ENCODE peak calls at places on chromosomes 1 and 21, in eight cellular contexts. One of them, this sample, is unnamed.

GRCh38 chr1:211192227-211192626 is 58.3 kb upstream of the KCNH1 start:
- DNase-seq in NCI-H1694 treated with DMSO at 0.1 percent for 48 hours: no peak
- DNase-seq in WTC11: no peak
- DNase-seq in cardiac muscle cell: no peak
- DNase-seq in NT2/D1: no peak
- DNase-seq in fibroblast of the conjunctiva: no peak
- DNase-seq in Calu3: no peak
- DNase-seq in testis: no peak
- DNase-seq in this sample: no peak

GRCh38 chr1:54329337-54329954 is 76.7 kb downstream of the SSBP3 start:
- DNase-seq in NCI-H1694 treated with DMSO at 0.1 percent for 48 hours: no peak
- DNase-seq in WTC11: no peak
- DNase-seq in cardiac muscle cell: no peak
- DNase-seq in NT2/D1: no peak
- DNase-seq in fibroblast of the conjunctiva: no peak
- DNase-seq in Calu3: no peak
- DNase-seq in testis: no peak
- DNase-seq in this sample: no peak

GRCh38 chr1:47963093-47963492 is 34.1 kb downstream of the TRABD2B start:
- DNase-seq in NCI-H1694 treated with DMSO at 0.1 percent for 48 hours: peak; percentile 76
- DNase-seq in WTC11: no peak
- DNase-seq in cardiac muscle cell: no peak
- DNase-seq in NT2/D1: no peak
- DNase-seq in fibroblast of the conjunctiva: no peak
- DNase-seq in Calu3: no peak
- DNase-seq in testis: no peak
- DNase-seq in this sample: no peak

GRCh38 chr1:204728045-204728444 is 42.5 kb upstream of the LRRN2 start:
- DNase-seq in NCI-H1694 treated with DMSO at 0.1 percent for 48 hours: no peak
- DNase-seq in WTC11: no peak
- DNase-seq in cardiac muscle cell: no peak
- DNase-seq in NT2/D1: no peak
- DNase-seq in fibroblast of the conjunctiva: no peak
- DNase-seq in Calu3: no peak
- DNase-seq in testis: no peak
- DNase-seq in this sample: no peak

GRCh38 chr21:45291613-45292398 is 4.1 kb upstream of the POFUT2 start:
- DNase-seq in NCI-H1694 treated with DMSO at 0.1 percent for 48 hours: no peak
- DNase-seq in WTC11: no peak
- DNase-seq in cardiac muscle cell: no peak
- DNase-seq in NT2/D1: no peak
- DNase-seq in fibroblast of the conjunctiva: no peak
- DNase-seq in Calu3: no peak
- DNase-seq in testis: peak; percentile 21
- DNase-seq in this sample: no peak

GRCh38 chr1:39819091-39819812 is 30.6 kb upstream of the BMP8B start:
- DNase-seq in NCI-H1694 treated with DMSO at 0.1 percent for 48 hours: no peak
- DNase-seq in WTC11: no peak
- DNase-seq in cardiac muscle cell: no peak
- DNase-seq in NT2/D1: no peak
- DNase-seq in fibroblast of the conjunctiva: no peak
- DNase-seq in Calu3: peak; percentile 55
- DNase-seq in testis: peak; percentile 61
- DNase-seq in this sample: no peak

GRCh38 chr1:65265296-65266271 is 43.8 kb upstream of the DNAJC6 start:
- DNase-seq in NCI-H1694 treated with DMSO at 0.1 percent for 48 hours: peak; percentile 80
- DNase-seq in WTC11: peak; percentile 80
- DNase-seq in cardiac muscle cell: peak; percentile 57
- DNase-seq in NT2/D1: peak; percentile 83
- DNase-seq in fibroblast of the conjunctiva: peak; percentile 13
- DNase-seq in Calu3: peak; percentile 67
- DNase-seq in testis: peak; percentile 65
- DNase-seq in this sample: peak; percentile 39

GRCh38 chr1:38527373-38527966 is 332.1 kb downstream of the RRAGC start:
- DNase-seq in NCI-H1694 treated with DMSO at 0.1 percent for 48 hours: no peak
- DNase-seq in WTC11: peak; percentile 26
- DNase-seq in cardiac muscle cell: no peak
- DNase-seq in NT2/D1: no peak
- DNase-seq in fibroblast of the conjunctiva: no peak
- DNase-seq in Calu3: peak; percentile 68
- DNase-seq in testis: no peak
- DNase-seq in this sample: no peak

GRCh38 chr1:107073493-107073892 is 17.0 kb downstream of the PRMT6 start:
- DNase-seq in NCI-H1694 treated with DMSO at 0.1 percent for 48 hours: no peak
- DNase-seq in WTC11: no peak
- DNase-seq in cardiac muscle cell: no peak
- DNase-seq in NT2/D1: no peak
- DNase-seq in fibroblast of the conjunctiva: no peak
- DNase-seq in Calu3: no peak
- DNase-seq in testis: no peak
- DNase-seq in this sample: no peak

GRCh38 chr21:33373451-33373850 is 29.8 kb upstream of the IFNGR2 start:
- DNase-seq in NCI-H1694 treated with DMSO at 0.1 percent for 48 hours: no peak
- DNase-seq in WTC11: no peak
- DNase-seq in cardiac muscle cell: no peak
- DNase-seq in NT2/D1: no peak
- DNase-seq in fibroblast of the conjunctiva: no peak
- DNase-seq in Calu3: no peak
- DNase-seq in testis: no peak
- DNase-seq in this sample: no peak

GRCh38 chr1:43908858-43909257 is 24.7 kb upstream of the ARTN start:
- DNase-seq in NCI-H1694 treated with DMSO at 0.1 percent for 48 hours: no peak
- DNase-seq in WTC11: no peak
- DNase-seq in cardiac muscle cell: no peak
- DNase-seq in NT2/D1: no peak
- DNase-seq in fibroblast of the conjunctiva: no peak
- DNase-seq in Calu3: no peak
- DNase-seq in testis: no peak
- DNase-seq in this sample: no peak

GRCh38 chr1:197464039-197464438 is 196.0 kb downstream of the CRB1 start:
- DNase-seq in NCI-H1694 treated with DMSO at 0.1 percent for 48 hours: no peak
- DNase-seq in WTC11: no peak
- DNase-seq in cardiac muscle cell: peak; percentile 99
- DNase-seq in NT2/D1: no peak
- DNase-seq in fibroblast of the conjunctiva: peak; percentile 66
- DNase-seq in Calu3: no peak
- DNase-seq in testis: peak; percentile 78
- DNase-seq in this sample: peak; percentile 70

GRCh38 chr1:25033828-25034451 is 103.9 kb upstream of the RUNX3 start:
- DNase-seq in NCI-H1694 treated with DMSO at 0.1 percent for 48 hours: no peak
- DNase-seq in WTC11: no peak
- DNase-seq in cardiac muscle cell: no peak
- DNase-seq in NT2/D1: no peak
- DNase-seq in fibroblast of the conjunctiva: no peak
- DNase-seq in Calu3: no peak
- DNase-seq in testis: peak; percentile 15
- DNase-seq in this sample: no peak

GRCh38 chr1:209150114-209150513 is 433.4 kb upstream of the CAMK1G start:
- DNase-seq in NCI-H1694 treated with DMSO at 0.1 percent for 48 hours: no peak
- DNase-seq in WTC11: peak; percentile 39
- DNase-seq in cardiac muscle cell: peak; percentile 55
- DNase-seq in NT2/D1: peak; percentile 84
- DNase-seq in fibroblast of the conjunctiva: peak; percentile 14
- DNase-seq in Calu3: no peak
- DNase-seq in testis: peak; percentile 18
- DNase-seq in this sample: peak; percentile 12

GRCh38 chr1:37890378-37891014 is 31.1 kb upstream of the MTF1 start:
- DNase-seq in NCI-H1694 treated with DMSO at 0.1 percent for 48 hours: peak; percentile 9
- DNase-seq in WTC11: no peak
- DNase-seq in cardiac muscle cell: peak; percentile 41
- DNase-seq in NT2/D1: peak; percentile 38
- DNase-seq in fibroblast of the conjunctiva: no peak
- DNase-seq in Calu3: peak; percentile 6
- DNase-seq in testis: no peak
- DNase-seq in this sample: no peak

GRCh38 chr1:66475940-66476339 is 58.0 kb upstream of the SGIP1 start:
- DNase-seq in NCI-H1694 treated with DMSO at 0.1 percent for 48 hours: no peak
- DNase-seq in WTC11: peak; percentile 14
- DNase-seq in cardiac muscle cell: no peak
- DNase-seq in NT2/D1: no peak
- DNase-seq in fibroblast of the conjunctiva: no peak
- DNase-seq in Calu3: no peak
- DNase-seq in testis: no peak
- DNase-seq in this sample: no peak

GRCh38 chr1:199290186-199290585 is 651.3 kb downstream of the PTPRC start:
- DNase-seq in NCI-H1694 treated with DMSO at 0.1 percent for 48 hours: no peak
- DNase-seq in WTC11: no peak
- DNase-seq in cardiac muscle cell: no peak
- DNase-seq in NT2/D1: no peak
- DNase-seq in fibroblast of the conjunctiva: no peak
- DNase-seq in Calu3: no peak
- DNase-seq in testis: no peak
- DNase-seq in this sample: no peak

GRCh38 chr1:117691942-117692341 is 86.1 kb downstream of the TENT5C start:
- DNase-seq in NCI-H1694 treated with DMSO at 0.1 percent for 48 hours: no peak
- DNase-seq in WTC11: no peak
- DNase-seq in cardiac muscle cell: no peak
- DNase-seq in NT2/D1: no peak
- DNase-seq in fibroblast of the conjunctiva: no peak
- DNase-seq in Calu3: no peak
- DNase-seq in testis: no peak
- DNase-seq in this sample: no peak

GRCh38 chr1:232166942-232167341 is 463.0 kb downstream of the SIPA1L2 start:
- DNase-seq in NCI-H1694 treated with DMSO at 0.1 percent for 48 hours: no peak
- DNase-seq in WTC11: peak; percentile 67
- DNase-seq in cardiac muscle cell: no peak
- DNase-seq in NT2/D1: peak; percentile 87
- DNase-seq in fibroblast of the conjunctiva: no peak
- DNase-seq in Calu3: no peak
- DNase-seq in testis: no peak
- DNase-seq in this sample: no peak

GRCh38 chr1:5001466-5001865 is 347.1 kb downstream of the AJAP1 start:
- DNase-seq in NCI-H1694 treated with DMSO at 0.1 percent for 48 hours: no peak
- DNase-seq in WTC11: no peak
- DNase-seq in cardiac muscle cell: no peak
- DNase-seq in NT2/D1: no peak
- DNase-seq in fibroblast of the conjunctiva: no peak
- DNase-seq in Calu3: no peak
- DNase-seq in testis: peak; percentile 19
- DNase-seq in this sample: no peak

GRCh38 chr21:42548687-42549406 is 35.2 kb downstream of the SLC37A1 start:
- DNase-seq in NCI-H1694 treated with DMSO at 0.1 percent for 48 hours: no peak
- DNase-seq in WTC11: peak; percentile 5
- DNase-seq in cardiac muscle cell: no peak
- DNase-seq in NT2/D1: no peak
- DNase-seq in fibroblast of the conjunctiva: no peak
- DNase-seq in Calu3: no peak
- DNase-seq in testis: no peak
- DNase-seq in this sample: no peak

GRCh38 chr1:5860277-5860676 is 131.9 kb downstream of the NPHP4 start:
- DNase-seq in NCI-H1694 treated with DMSO at 0.1 percent for 48 hours: no peak
- DNase-seq in WTC11: no peak
- DNase-seq in cardiac muscle cell: no peak
- DNase-seq in NT2/D1: no peak
- DNase-seq in fibroblast of the conjunctiva: no peak
- DNase-seq in Calu3: no peak
- DNase-seq in testis: no peak
- DNase-seq in this sample: no peak

GRCh38 chr1:89550995-89551394 is 26.4 kb downstream of the LRRC8B start:
- DNase-seq in NCI-H1694 treated with DMSO at 0.1 percent for 48 hours: no peak
- DNase-seq in WTC11: peak; percentile 14
- DNase-seq in cardiac muscle cell: no peak
- DNase-seq in NT2/D1: no peak
- DNase-seq in fibroblast of the conjunctiva: no peak
- DNase-seq in Calu3: no peak
- DNase-seq in testis: no peak
- DNase-seq in this sample: no peak

GRCh38 chr1:234607091-234608025 is 2.6 kb downstream of the IRF2BP2 start:
- DNase-seq in NCI-H1694 treated with DMSO at 0.1 percent for 48 hours: peak; percentile 60
- DNase-seq in WTC11: peak; percentile 17
- DNase-seq in cardiac muscle cell: peak; percentile 57
- DNase-seq in NT2/D1: no peak
- DNase-seq in fibroblast of the conjunctiva: no peak
- DNase-seq in Calu3: peak; percentile 51
- DNase-seq in testis: no peak
- DNase-seq in this sample: no peak

GRCh38 chr1:82317671-82318070 is 516.9 kb downstream of the ADGRL2 start:
- DNase-seq in NCI-H1694 treated with DMSO at 0.1 percent for 48 hours: no peak
- DNase-seq in WTC11: no peak
- DNase-seq in cardiac muscle cell: peak; percentile 17
- DNase-seq in NT2/D1: no peak
- DNase-seq in fibroblast of the conjunctiva: no peak
- DNase-seq in Calu3: no peak
- DNase-seq in testis: no peak
- DNase-seq in this sample: no peak

GRCh38 chr21:42107881-42108553 is 36.9 kb downstream of the UMODL1 start:
- DNase-seq in NCI-H1694 treated with DMSO at 0.1 percent for 48 hours: peak; percentile 37
- DNase-seq in WTC11: peak; percentile 63
- DNase-seq in cardiac muscle cell: peak; percentile 48
- DNase-seq in NT2/D1: peak; percentile 80
- DNase-seq in fibroblast of the conjunctiva: no peak
- DNase-seq in Calu3: peak; percentile 57
- DNase-seq in testis: peak; percentile 60
- DNase-seq in this sample: peak; percentile 20